ENCODE peak calls at places on chromosomes 16 and 17, in four cellular contexts. K is T-helper 1 cell, Z is SHP77, C is type B pancreatic cell. U is an unnamed sample.

GRCh38 chr17:82823004-82823403 is 16.8 kb downstream of the ZNF750 start:
- DNase-seq in Z (no peak), K (no peak), C (no peak), U (no peak)

GRCh38 chr17:71084219-71084618 is 914.9 kb downstream of the KCNJ2 start:
- DNase-seq in C (no peak), K (no peak), Z (peak; percentile 3), U (no peak)

GRCh38 chr17:64535357-64535756 is 28.6 kb downstream of the CEP95 start:
- DNase-seq in Z (no peak), K (no peak), C (no peak), U (no peak)

GRCh38 chr16:78257376-78257728 is 157.9 kb downstream of the WWOX start:
- DNase-seq in C (no peak), K (no peak), Z (no peak), U (no peak)

GRCh38 chr17:1376061-1376460 is 24.0 kb downstream of the YWHAE start:
- DNase-seq in C (no peak), K (peak; percentile 23), Z (no peak), U (no peak)

GRCh38 chr16:57627184-57627871 is 1.1 kb upstream of the ADGRG1 start:
- DNase-seq in C (no peak), K (no peak), Z (no peak), U (no peak)

GRCh38 chr16:49332589-49333267 is 40.9 kb upstream of the C16orf78 start:
- DNase-seq in Z (no peak), C (no peak), K (no peak), U (no peak)

GRCh38 chr16:87380875-87381274 is 2.7 kb downstream of the FBXO31 start:
- DNase-seq in K (peak; percentile 25), C (no peak), Z (no peak), U (no peak)

GRCh38 chr17:83194761-83195329 is 115.4 kb downstream of the METRNL start:
- DNase-seq in Z (no peak), C (no peak), K (no peak), U (no peak)

GRCh38 chr16:4693956-4694663 is 748 bp downstream of the NUDT16L1 start:
- DNase-seq in Z (no peak), K (peak; percentile 44), C (peak; percentile 72), U (peak; percentile 22)

GRCh38 chr17:74369221-74369620 is 1.9 kb downstream of the GPR142 start:
- DNase-seq in C (no peak), Z (no peak), K (peak; percentile 58), U (peak; percentile 59)

GRCh38 chr16:10744370-10745030 is 858 bp downstream of the NUBP1 start:
- DNase-seq in Z (no peak), K (no peak), C (no peak), U (no peak)

GRCh38 chr17:50560185-50560824 is at the start of gene CACNA1G:
- DNase-seq in C (peak; percentile 98), Z (peak; percentile 28), K (peak; percentile 82), U (peak; percentile 68)

GRCh38 chr17:77140878-77141767 is at the start of gene SEC14L1:
- DNase-seq in K (peak; percentile 60), C (no peak), Z (no peak), U (no peak)

GRCh38 chr17:62075308-62075815 is 10.3 kb upstream of the MED13 start:
- DNase-seq in Z (no peak), C (no peak), K (no peak), U (no peak)

U was measured in activated gamma-delta T cell treated with anti-CD3 and anti-CD28 coated beads, Interleukin-2, amount 50 U/mL, for 16 hours.